ENCODE peak calls at places on chromosomes 1 and 21, in four cellular contexts. W, J, U and N are unnamed samples.

GRCh38 chr1:59422921-59423575 is 126.2 kb downstream of the FGGY start:
- DNase-seq in U (peak; percentile 70), J (peak; percentile 57), W (peak; percentile 72), N (peak; percentile 91)

GRCh38 chr1:32753532-32754281 is 51.1 kb upstream of the SYNC start:
- DNase-seq in J (peak; percentile 97), W (peak; percentile 41), U (peak; percentile 63), N (peak; percentile 81)

GRCh38 chr1:64563958-64564565 is 94.1 kb downstream of the CACHD1 start:
- DNase-seq in J (no peak), W (no peak), U (no peak), N (no peak)

GRCh38 chr1:232039303-232039702 is 412.7 kb downstream of the DISC1 start:
- DNase-seq in W (no peak), J (no peak), U (no peak), N (no peak)

GRCh38 chr1:26165126-26165892 is 3.5 kb downstream of the C1orf232 start:
- DNase-seq in J (no peak), U (no peak), W (no peak), N (no peak)

GRCh38 chr1:223819730-223820514 is 25.8 kb downstream of the TP53BP2 start:
- DNase-seq in W (peak; percentile 31), U (no peak), J (peak; percentile 26), N (no peak)

GRCh38 chr1:188269956-188270355 is 1441.2 kb downstream of the PLA2G4A start:
- DNase-seq in U (no peak), J (no peak), W (no peak), N (no peak)

GRCh38 chr21:45366931-45367401 is 38.0 kb upstream of the COL18A1 start:
- DNase-seq in J (peak; percentile 69), U (peak; percentile 84), W (peak; percentile 79), N (no peak)

GRCh38 chr1:18724801-18725200 is 94.2 kb downstream of the PAX7 start:
- DNase-seq in J (no peak), U (no peak), W (no peak), N (no peak)

GRCh38 chr1:24955161-24955560 is 25.1 kb upstream of the RUNX3 start:
- DNase-seq in W (no peak), J (no peak), U (no peak), N (no peak)

GRCh38 chr1:64042331-64043100 is 160.9 kb upstream of the UBE2U start:
- DNase-seq in W (peak; percentile 60), J (peak; percentile 61), U (peak; percentile 52), N (peak; percentile 89)

GRCh38 chr1:13921190-13921589 is 221.2 kb downstream of the PRDM2 start:
- DNase-seq in U (no peak), W (no peak), J (no peak), N (no peak)

GRCh38 chr1:32992489-32993214 is 28.0 kb upstream of the RNF19B start:
- DNase-seq in U (peak; percentile 74), W (peak; percentile 74), J (peak; percentile 90), N (peak; percentile 51)

GRCh38 chr1:64511054-64511453 is 41.1 kb downstream of the CACHD1 start:
- DNase-seq in J (no peak), W (no peak), U (no peak), N (no peak)

GRCh38 chr21:15190412-15190811 is 125.6 kb upstream of the NRIP1 start:
- DNase-seq in W (no peak), U (no peak), J (no peak), N (no peak)

GRCh38 chr1:230860617-230861384 is 7.5 kb downstream of the C1orf198 start:
- DNase-seq in U (no peak), W (no peak), J (no peak), N (no peak)

GRCh38 chr1:91795601-91796389 is 90.2 kb downstream of the TGFBR3 start:
- DNase-seq in W (no peak), U (no peak), J (no peak), N (no peak)

GRCh38 chr1:64982134-64982533 is 15.8 kb upstream of the JAK1 start:
- DNase-seq in W (no peak), U (no peak), J (no peak), N (no peak)

GRCh38 chr1:35836734-35837133 is 28.9 kb downstream of the AGO4 start:
- DNase-seq in U (no peak), W (no peak), J (no peak), N (no peak)

GRCh38 chr1:204304067-204304466 is 55.7 kb downstream of the PLEKHA6 start:
- DNase-seq in W (no peak), U (no peak), J (no peak), N (no peak)

GRCh38 chr21:32770514-32771133 is 931 bp downstream of the PAXBP1 start:
- DNase-seq in U (no peak), W (no peak), J (peak; percentile 41), N (no peak)

GRCh38 chr1:24759492-24759891 is 14.2 kb downstream of the CLIC4 start:
- DNase-seq in J (no peak), U (no peak), W (no peak), N (no peak)

GRCh38 chr1:112906155-112906698 is 49.8 kb downstream of the SLC16A1 start:
- DNase-seq in U (no peak), W (no peak), J (no peak), N (no peak)

GRCh38 chr21:40014394-40014793 is 147.2 kb downstream of the PCP4 start:
- DNase-seq in U (no peak), J (no peak), W (no peak), N (no peak)

GRCh38 chr1:11930571-11931445 is 3.7 kb upstream of the PLOD1 start:
- DNase-seq in W (peak; percentile 71), J (no peak), U (peak; percentile 65), N (no peak)

GRCh38 chr1:174366946-174367345 is 80.8 kb upstream of the GPR52 start:
- DNase-seq in J (no peak), W (no peak), U (no peak), N (no peak)

GRCh38 chr1:101992816-101993575 is 3.7 kb downstream of the OLFM3 start:
- DNase-seq in U (no peak), J (no peak), W (no peak), N (no peak)

GRCh38 chr1:176773038-176773437 is 310.1 kb downstream of the PAPPA2 start:
- DNase-seq in U (no peak), W (no peak), J (no peak), N (no peak)

GRCh38 chr1:232752365-232752764 is 52.9 kb upstream of the MAP10 start:
- DNase-seq in W (no peak), J (no peak), U (no peak), N (no peak)

GRCh38 chr1:229101475-229101874 is 169.4 kb upstream of the RAB4A start:
- DNase-seq in U (no peak), W (no peak), J (no peak), N (no peak)

GRCh38 chr1:180982424-180982823 is 40.2 kb downstream of the STX6 start:
- DNase-seq in W (no peak), U (no peak), J (no peak), N (no peak)

GRCh38 chr1:180976958-180977357 is 45.7 kb downstream of the STX6 start:
- DNase-seq in W (no peak), U (no peak), J (no peak), N (no peak)

GRCh38 chr1:180981596-180982387 is 40.9 kb downstream of the STX6 start:
- DNase-seq in U (no peak), J (no peak), W (no peak), N (no peak)
- H3K4me3 ChIP-seq in U (no peak overlapping the region), J (no peak overlapping the region), W (no peak overlapping the region), N (no peak overlapping the region)

DNA sequence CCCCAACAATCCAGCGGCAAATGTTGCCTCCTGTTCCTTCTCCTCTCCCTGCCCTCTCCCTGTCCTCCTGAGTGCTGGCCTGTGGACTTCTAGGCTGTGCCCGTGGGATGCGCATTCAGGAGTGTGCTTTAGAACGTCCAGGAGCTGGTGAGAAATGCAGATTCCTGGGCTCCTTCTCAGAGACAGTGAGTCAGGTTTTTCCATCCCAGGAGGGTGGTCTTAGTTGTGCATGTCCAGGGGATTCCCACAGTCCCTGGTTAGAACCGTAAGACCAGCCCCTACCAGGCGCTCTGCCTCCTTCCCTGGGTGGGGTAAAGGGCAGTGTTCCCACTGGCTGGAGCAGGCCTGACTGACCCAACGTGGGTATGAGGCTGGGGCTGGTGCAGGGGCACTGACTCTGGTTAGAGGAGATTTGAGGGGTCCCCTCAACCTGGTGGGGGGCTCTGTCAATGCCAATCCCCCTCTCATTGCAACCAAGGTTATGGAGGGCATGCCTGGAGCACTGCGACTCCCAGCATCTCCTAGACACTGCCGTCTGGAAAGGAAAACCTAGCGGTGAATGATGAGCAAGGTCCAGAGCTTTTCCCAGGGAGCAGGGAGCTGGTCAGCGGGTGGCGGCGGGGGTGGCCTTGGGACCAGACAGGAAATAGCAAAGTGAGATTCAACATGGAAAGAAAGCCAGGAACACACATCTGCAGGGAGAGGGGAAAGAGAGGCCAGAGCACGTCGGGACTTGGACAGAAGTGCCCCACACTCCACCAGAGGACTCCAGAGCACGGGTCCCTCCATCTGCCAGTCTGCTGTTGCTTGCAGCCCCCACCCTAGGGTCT is 38.6 kb downstream of the HSPG2 start:
- DNase-seq in W (no peak), U (peak; percentile 65), J (no peak), N (no peak)
- TF ChIP-seq CTCF in W (no peak), U (no peak), J (no peak), N (no peak)

GRCh38 chr21:20330652-20331051 is 667.6 kb upstream of the NCAM2 start:
- DNase-seq in W (no peak), J (no peak), U (no peak), N (no peak)
- H3K4me3 ChIP-seq in W (no peak overlapping the region), J (no peak overlapping the region), U (no peak overlapping the region), N (no peak overlapping the region)

GRCh38 chr1:161071886-161072371 is 2.2 kb upstream of the ARHGAP30 start:
- DNase-seq in J (peak; percentile 74), U (peak; percentile 42), W (peak; percentile 38), N (no peak)

GRCh38 chr1:161074676-161075368 is 5.1 kb upstream of the ARHGAP30 start:
- DNase-seq in J (peak; percentile 1), W (no peak), U (no peak), N (no peak)

GRCh38 chr1:161076410-161076809 is 6.7 kb upstream of the ARHGAP30 start:
- DNase-seq in W (no peak), U (no peak), J (no peak), N (no peak)

GRCh38 chr1:161072751-161073449 is 3.2 kb upstream of the ARHGAP30 start:
- DNase-seq in U (no peak), J (no peak), W (no peak), N (no peak)

DNA sequence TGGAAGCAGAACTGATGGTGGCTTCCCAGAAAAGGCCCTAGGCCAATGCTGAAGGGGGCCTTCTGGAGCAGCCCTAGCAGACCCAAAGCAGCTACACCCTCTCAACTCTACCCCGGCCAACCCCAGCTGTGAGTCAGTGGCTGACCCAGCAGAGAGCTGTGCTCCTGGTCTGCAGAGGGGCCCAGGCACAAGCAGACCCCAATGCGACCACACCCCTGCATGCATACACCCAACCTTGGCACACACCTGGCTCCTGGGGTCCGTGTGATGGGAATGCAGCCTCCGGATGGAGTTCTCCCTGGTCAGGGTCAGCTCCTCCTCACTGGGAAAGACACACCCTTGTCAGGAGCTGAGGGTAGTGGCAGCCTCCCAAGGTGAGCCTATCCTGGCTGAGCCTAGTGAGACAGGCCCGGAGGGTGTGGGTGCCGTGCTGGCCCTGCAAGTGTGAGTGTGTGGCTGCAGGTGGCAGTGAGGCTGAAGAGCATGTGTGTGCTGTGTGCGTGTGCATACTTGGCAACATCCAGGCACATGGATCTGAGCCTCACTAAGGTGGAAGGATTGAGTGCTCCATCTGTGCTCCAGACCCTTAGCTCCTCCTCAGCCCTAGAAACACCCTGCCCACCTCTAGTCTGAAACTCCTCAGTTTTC is 3.9 kb upstream of the ARHGAP30 start:
- DNase-seq in W (no peak), J (peak; percentile 18), U (no peak), N (no peak)
- TF ChIP-seq CTCF in W (no peak), J (no peak), U (no peak), N (no peak)

GRCh38 chr1:169692766-169693460 is 18.5 kb downstream of the SELL start:
- DNase-seq in U (no peak), J (no peak), W (no peak), N (no peak)
- H3K4me3 ChIP-seq in U (no peak overlapping the region), J (no peak overlapping the region), W (no peak overlapping the region), N (no peak overlapping the region)